ENCODE peak calls at places on chromosomes 3 and 15, in seven cellular contexts. F is GM23248, B is HCT116, L is adipocyte, N is lower lobe of right lung, W is neural progenitor cell, J is psoas muscle. Y is an unnamed sample. For H3K4me1 and H3K27me3, the result is how much of the 10 kb centered on the place peaks cover.

GRCh38 chr3:112097378-112097777 is 11.2 kb downstream of the C3orf52 start:
- DNase-seq in B (peak), W (no peak), F (peak), J (no peak), N (no peak), L (peak), Y (no peak)

GRCh38 chr3:106204160-106204868 is 335.5 kb upstream of the CBLB start:
- DNase-seq in N (no peak), B (no peak), J (no peak), F (no peak), W (no peak), L (no peak), Y (no peak)

GRCh38 chr15:49831206-49831965 is 210.5 kb downstream of the DTWD1 start:
- DNase-seq in W (no peak), N (no peak), F (peak), J (peak), B (no peak), L (peak), Y (no peak)

GRCh38 chr3:65742914-65743313 is 295.8 kb downstream of the MAGI1 start:
- DNase-seq in B (no peak), W (no peak), F (peak), J (no peak), N (no peak), L (peak), Y (no peak)

GRCh38 chr3:8660271-8660731 is 15.7 kb upstream of the SSUH2 start:
- DNase-seq in B (no peak), L (peak), N (no peak), F (peak), W (no peak), J (no peak), Y (no peak)

GRCh38 chr3:139251529-139251928 is 92.3 kb upstream of the MRPS22 start:
- DNase-seq in J (no peak), N (peak), F (no peak), B (no peak), W (no peak), L (peak), Y (no peak)

GRCh38 chr15:60179786-60180391 is 175.8 kb downstream of the FOXB1 start:
- DNase-seq in W (peak), F (peak), L (peak), B (peak), N (no peak), J (no peak), Y (peak)

GRCh38 chr15:29377141-29377540 is 107.5 kb upstream of the NSMCE3 start:
- DNase-seq in J (no peak), W (no peak), F (no peak), N (no peak), B (no peak), L (no peak), Y (no peak)

GRCh38 chr3:56620371-56620770 is 62.7 kb downstream of the TASOR start:
- DNase-seq in F (peak), J (no peak), W (no peak), L (peak), B (no peak), N (no peak), Y (no peak)

GRCh38 chr3:43372809-43373587 is 86.7 kb downstream of the SNRK start:
- DNase-seq in B (no peak), N (no peak), W (peak), J (no peak), L (no peak), F (peak), Y (no peak)

GRCh38 chr15:96232335-96232734 is 98.2 kb upstream of the NR2F2 start:
- DNase-seq in F (no peak), B (no peak), W (no peak), N (no peak), J (no peak), L (no peak), Y (no peak)

DNA sequence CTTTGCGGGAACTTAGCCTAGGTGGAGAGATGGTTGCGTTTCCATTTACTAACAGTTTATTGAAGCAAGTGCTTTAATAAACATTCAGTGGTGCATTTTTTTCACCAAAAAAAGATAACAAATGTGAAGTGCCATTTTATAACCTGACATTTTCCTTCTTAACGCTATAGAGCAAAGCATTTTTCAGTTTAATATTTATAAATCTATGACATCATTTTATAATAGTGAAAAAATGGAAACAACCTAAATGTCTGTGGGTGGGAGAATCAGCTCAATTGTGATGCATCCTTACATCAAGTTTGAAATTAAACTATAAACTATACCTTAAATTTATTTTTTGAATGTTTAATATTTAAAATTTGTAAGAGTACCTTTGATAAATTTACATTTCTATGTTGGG is 67.1 kb upstream of the CSTA start:
- DNase-seq in B (no peak), F (no peak), W (no peak), N (no peak), L (no peak), J (no peak), Y (no peak)
- H3K4me1 ChIP-seq in B (under half), F (under half), W (under half), N (under half), L (under half), J (under half), Y (under half)

GRCh38 chr3:147390589-147391569 is 15.5 kb downstream of the ZIC4 start:
- DNase-seq in B (no peak), J (no peak), F (no peak), N (no peak), L (no peak), W (peak), Y (no peak)

GRCh38 chr3:147391726-147392082 is 14.6 kb downstream of the ZIC4 start:
- DNase-seq in W (no peak), J (no peak), L (no peak), F (no peak), B (no peak), N (no peak), Y (no peak)

GRCh38 chr3:147387550-147388394 is 18.6 kb downstream of the ZIC4 start:
- DNase-seq in F (no peak), B (no peak), N (no peak), J (no peak), W (peak), L (no peak), Y (no peak)

GRCh38 chr3:147389265-147390175 is 16.8 kb downstream of the ZIC4 start:
- DNase-seq in N (no peak), B (no peak), J (no peak), F (no peak), W (peak), L (no peak), Y (no peak)

GRCh38 chr3:147388395-147389264 is 17.7 kb downstream of the ZIC4 start:
- DNase-seq in W (peak), B (no peak), N (no peak), L (no peak), F (no peak), J (no peak), Y (no peak)
- H3K27me3 ChIP-seq in W (half or more), B (under half), N (half or more), L (half or more), F (under half), J (under half), Y (under half)

DNA sequence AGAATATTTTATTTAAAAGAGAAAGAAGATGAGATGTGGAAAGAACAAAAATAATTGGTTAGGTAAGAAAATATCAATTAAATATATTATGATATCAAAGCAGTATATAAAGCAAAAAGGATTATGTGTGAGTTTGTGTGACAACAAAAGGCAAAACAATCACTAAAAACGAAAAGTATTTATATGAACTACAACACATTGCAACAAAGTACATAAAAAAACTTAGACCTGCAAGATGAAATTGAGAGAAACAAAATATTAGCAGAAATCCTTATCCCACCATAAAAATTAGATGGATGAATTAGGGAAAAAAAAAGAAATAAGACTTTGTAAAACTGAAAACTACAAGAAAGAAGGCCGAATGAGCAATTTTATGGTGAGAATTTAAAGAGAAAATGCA is 27.3 kb upstream of the IGF1R start:
- DNase-seq in L (no peak), J (no peak), B (no peak), F (no peak), W (no peak), N (no peak), Y (no peak)
- H3K4me3 ChIP-seq in L (no peak), J (no peak), B (no peak), F (no peak), W (no peak), N (no peak), Y (no peak)

DNA sequence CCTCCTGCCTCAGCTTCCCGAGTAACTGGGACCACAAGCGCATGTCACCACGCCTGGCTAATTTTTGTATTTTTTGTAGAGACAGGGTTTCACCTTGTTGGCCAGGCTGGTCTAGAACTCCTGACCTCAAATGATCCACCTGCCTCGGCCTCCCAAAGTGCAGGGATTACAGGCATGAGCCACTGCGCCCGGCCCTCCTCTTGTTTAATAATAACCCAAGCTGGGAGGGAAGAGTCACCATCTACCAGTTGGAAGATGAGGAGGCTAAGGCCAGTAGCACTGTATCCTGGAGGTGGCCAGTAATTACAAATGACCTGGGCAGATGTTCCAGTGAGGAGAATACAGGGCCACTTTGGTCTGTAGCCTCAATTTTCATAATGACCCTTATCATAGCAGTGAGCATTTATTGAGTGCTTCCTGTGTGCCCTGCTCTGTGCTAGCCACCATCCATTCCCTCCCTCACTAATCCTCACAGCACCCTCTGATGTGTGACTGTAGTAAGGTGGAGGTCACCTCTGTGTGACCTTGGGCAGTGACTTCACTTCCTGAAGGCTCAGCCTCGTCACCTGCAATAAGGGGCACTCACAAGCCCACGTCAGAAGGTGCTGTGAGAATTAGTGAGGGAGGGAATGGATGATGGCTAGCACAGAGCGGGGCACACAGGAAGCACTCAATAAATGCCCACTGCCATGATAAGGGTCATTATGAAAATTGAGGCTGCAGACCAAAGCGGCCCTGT is 64.2 kb downstream of the ABTB1 start:
- DNase-seq in F (no peak), W (no peak), L (no peak), N (no peak), B (no peak), J (no peak), Y (no peak)
- H3K4me1 ChIP-seq in F (under half), W (under half), L (half or more), N (half or more), B (under half), J (under half), Y (under half)

DNA sequence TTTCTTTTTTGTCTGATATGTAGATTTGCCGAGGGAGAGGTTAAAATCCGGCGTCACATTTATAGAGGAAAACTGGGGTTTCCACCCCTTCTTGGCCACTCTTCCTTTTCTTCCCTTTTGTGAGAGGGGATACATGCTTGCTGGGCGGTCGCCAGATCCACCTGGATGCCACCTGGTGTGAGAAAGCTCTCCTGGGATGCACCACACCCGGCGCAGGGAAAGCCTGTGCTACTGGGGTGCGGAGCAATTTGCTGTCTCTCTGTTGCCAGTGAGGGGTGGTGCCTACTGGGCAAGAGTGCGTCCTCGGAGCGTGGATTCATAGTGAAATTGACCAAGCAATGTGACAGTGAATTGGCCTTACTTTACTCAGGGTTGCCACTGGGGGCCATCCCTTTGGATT is 2.5 kb upstream of the RGMA start:
- DNase-seq in N (no peak), B (no peak), W (no peak), L (no peak), J (no peak), F (no peak), Y (no peak)
- H3K27me3 ChIP-seq in N (under half), B (under half), W (under half), L (under half), J (under half), F (half or more), Y (under half)

DNA sequence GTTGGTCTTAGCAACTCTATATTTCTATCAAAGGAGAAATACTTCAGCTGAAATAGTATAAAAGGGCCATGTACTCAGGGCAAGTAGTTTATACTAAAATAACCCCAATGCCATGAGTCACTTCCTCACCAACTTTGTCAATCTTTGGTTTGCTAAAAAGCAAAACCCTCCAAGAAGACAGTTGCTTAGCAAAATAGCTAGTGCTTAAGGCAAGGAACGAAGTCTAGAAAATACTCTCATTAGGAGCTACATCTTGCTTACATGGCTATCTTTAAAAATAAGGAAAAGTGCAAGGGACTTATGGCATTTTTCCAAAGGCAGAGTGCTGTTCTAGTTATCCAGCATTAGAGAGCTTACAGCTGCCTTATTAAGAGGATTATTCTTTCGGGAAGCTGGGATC is 28.4 kb downstream of the P3H2 start:
- DNase-seq in L (peak), J (no peak), N (no peak), B (no peak), W (peak), F (peak), Y (no peak)
- H3K4me3 ChIP-seq in L (no peak), J (no peak), N (no peak), B (no peak), W (no peak), F (peak), Y (no peak)

GRCh38 chr15:56813995-56814394 is 80.7 kb upstream of the ZNF280D start:
- DNase-seq in J (no peak), N (no peak), L (no peak), B (no peak), F (peak), W (no peak), Y (no peak)

GRCh38 chr15:56814429-56814828 is 81.1 kb upstream of the ZNF280D start:
- DNase-seq in W (no peak), F (no peak), L (no peak), N (no peak), B (no peak), J (no peak), Y (no peak)

GRCh38 chr15:56812255-56812654 is 78.9 kb upstream of the ZNF280D start:
- DNase-seq in J (no peak), L (no peak), F (no peak), B (no peak), N (no peak), W (peak), Y (no peak)

GRCh38 chr15:56808160-56808559 is 74.9 kb upstream of the ZNF280D start:
- DNase-seq in J (no peak), L (no peak), W (no peak), F (no peak), N (no peak), B (no peak), Y (no peak)

GRCh38 chr15:56811586-56811985 is 78.3 kb upstream of the ZNF280D start:
- DNase-seq in W (no peak), L (no peak), J (no peak), N (no peak), B (no peak), F (no peak), Y (no peak)
- H3K4me1 ChIP-seq in W (under half), L (under half), J (under half), N (under half), B (under half), F (under half), Y (under half)

DNA sequence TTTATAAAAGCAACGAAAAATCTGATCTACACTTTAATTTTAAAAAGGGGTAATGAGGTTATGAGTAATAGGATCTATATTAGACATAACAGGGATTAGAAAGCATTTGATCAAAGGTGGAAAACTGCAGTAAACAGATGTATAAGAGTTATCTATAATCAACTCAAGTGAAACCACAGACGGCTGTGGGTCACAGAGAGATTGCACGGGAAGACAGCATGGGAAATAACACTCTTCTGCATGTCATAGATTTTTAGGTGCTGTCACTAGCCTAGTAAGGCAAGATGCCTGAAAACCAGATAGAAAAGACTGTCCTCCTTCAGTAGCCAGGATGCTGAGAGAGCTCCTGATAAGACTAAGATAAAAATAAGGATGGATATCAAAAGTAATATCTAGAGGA is 1.8 kb downstream of the LYSMD2 start:
- DNase-seq in B (no peak), N (no peak), F (no peak), L (no peak), W (no peak), J (no peak), Y (no peak)
- H3K27me3 ChIP-seq in B (under half), N (under half), F (under half), L (under half), W (half or more), J (under half), Y (under half)

GRCh38 chr3:67018789-67019525 is 20.9 kb downstream of the KBTBD8 start:
- DNase-seq in B (no peak), W (no peak), F (no peak), J (no peak), L (peak), N (no peak), Y (no peak)

GRCh38 chr3:67017211-67017610 is 19.1 kb downstream of the KBTBD8 start:
- DNase-seq in N (no peak), W (no peak), L (peak), J (no peak), F (peak), B (no peak), Y (peak)

GRCh38 chr3:67016522-67017080 is 18.5 kb downstream of the KBTBD8 start:
- DNase-seq in B (no peak), N (no peak), W (no peak), F (no peak), L (no peak), J (no peak), Y (no peak)

GRCh38 chr3:67018105-67018788 is 20.1 kb downstream of the KBTBD8 start:
- DNase-seq in J (no peak), L (no peak), W (no peak), N (peak), F (no peak), B (no peak), Y (no peak)

GRCh38 chr3:67015702-67016500 is 17.8 kb downstream of the KBTBD8 start:
- DNase-seq in N (no peak), L (no peak), W (no peak), J (no peak), B (no peak), F (no peak), Y (no peak)
- H3K4me3 ChIP-seq in N (no peak), L (no peak), W (no peak), J (no peak), B (no peak), F (no peak), Y (no peak)

Y was measured in Caco-2.